ENCODE peak calls at places on chromosome 21, in six cellular contexts. O is transverse colon; A is GM23248; B is CD8-positive, alpha-beta T cell; U is cardiac muscle cell; R is stomach. L is an unnamed sample. For H3K36me3, the result is how much of the 10 kb centered on the place peaks cover.

GRCh38 chr21:40143822-40144525 is 276.7 kb downstream of the PCP4 start:
- DNase-seq in O (peak), A (peak), B (no peak), U (peak), R (peak), L (no peak)

GRCh38 chr21:38811257-38811656 is 5.5 kb downstream of the ETS2 start:
- DNase-seq in O (no peak), A (peak), B (no peak), U (peak), R (no peak), L (peak)

GRCh38 chr21:17784604-17785402 is 34.4 kb downstream of the C21orf91 start:
- DNase-seq in O (peak), A (no peak), B (no peak), U (no peak), R (no peak), L (no peak)

GRCh38 chr21:33396966-33397365 is 6.2 kb upstream of the IFNGR2 start:
- DNase-seq in O (no peak), A (peak), B (no peak), U (peak), R (no peak), L (peak)

GRCh38 chr21:17554619-17555472 is 42.0 kb downstream of the CXADR start:
- DNase-seq in O (no peak), A (peak), B (no peak), U (no peak), R (no peak), L (no peak)

GRCh38 chr21:41142051-41142795 is 25.7 kb upstream of the BACE2 start:
- DNase-seq in O (no peak), A (peak), B (no peak), U (peak), R (no peak), L (no peak)

GRCh38 chr21:38333290-38334272 is 76.8 kb downstream of the KCNJ15 start:
- DNase-seq in O (no peak), A (no peak), B (peak), U (peak), R (no peak), L (no peak)

GRCh38 chr21:41217656-41218380 is 49.9 kb downstream of the BACE2 start:
- DNase-seq in O (peak), A (peak), B (no peak), U (peak), R (no peak), L (no peak)

GRCh38 chr21:38351961-38352521 is 95.2 kb downstream of the KCNJ15 start:
- DNase-seq in O (no peak), A (peak), B (no peak), U (peak), R (no peak), L (peak)

GRCh38 chr21:38821248-38821647 is 15.5 kb downstream of the ETS2 start:
- DNase-seq in O (peak), A (no peak), B (no peak), U (no peak), R (no peak), L (no peak)

GRCh38 chr21:44614161-44614631 is 2.3 kb downstream of the KRTAP10-8 start:
- DNase-seq in O (no peak), A (no peak), B (no peak), U (no peak), R (no peak), L (no peak)

GRCh38 chr21:15221799-15222386 is 157.1 kb upstream of the NRIP1 start:
- DNase-seq in O (peak), A (peak), B (no peak), U (peak), R (no peak), L (no peak)

GRCh38 chr21:19607983-19608668 is 1204.5 kb upstream of the TMPRSS15 start:
- DNase-seq in O (no peak), A (no peak), B (no peak), U (no peak), R (no peak), L (no peak)

GRCh38 chr21:31294691-31295090 is 49.4 kb downstream of the TIAM1 start:
- DNase-seq in O (no peak), A (no peak), B (no peak), U (no peak), R (no peak), L (no peak)

GRCh38 chr21:36672737-36673136 is 26.2 kb upstream of the SIM2 start:
- DNase-seq in O (no peak), A (no peak), B (no peak), U (no peak), R (no peak), L (no peak)

GRCh38 chr21:26351661-26352060 is 181.1 kb upstream of the APP start:
- DNase-seq in O (no peak), A (peak), B (no peak), U (no peak), R (no peak), L (no peak)

GRCh38 chr21:36186506-36187399 is 30.1 kb downstream of the DOP1B start:
- DNase-seq in O (no peak), A (no peak), B (no peak), U (no peak), R (no peak), L (no peak)

GRCh38 chr21:27741736-27742135 is 774.8 kb upstream of the ADAMTS5 start:
- DNase-seq in O (no peak), A (peak), B (no peak), U (peak), R (no peak), L (no peak)

GRCh38 chr21:45280969-45281368 is 6.7 kb downstream of the POFUT2 start:
- DNase-seq in O (no peak), A (no peak), B (no peak), U (no peak), R (no peak), L (no peak)

GRCh38 chr21:45130324-45130774 is 56.0 kb downstream of the ADARB1 start:
- DNase-seq in O (no peak), A (peak), B (no peak), U (peak), R (no peak), L (peak)

GRCh38 chr21:36615274-36615964 is 83.5 kb upstream of the SIM2 start:
- DNase-seq in O (no peak), A (no peak), B (no peak), U (no peak), R (no peak), L (no peak)

GRCh38 chr21:33811147-33812024 is 104.2 kb downstream of the ATP5PO start:
- DNase-seq in O (no peak), A (peak), B (no peak), U (no peak), R (no peak), L (no peak)

GRCh38 chr21:21286170-21286798 is 288.1 kb downstream of the NCAM2 start:
- DNase-seq in O (no peak), A (no peak), B (no peak), U (no peak), R (no peak), L (no peak)

GRCh38 chr21:38249256-38249655 is 7.5 kb upstream of the KCNJ15 start:
- DNase-seq in O (no peak), A (no peak), B (no peak), U (no peak), R (no peak), L (no peak)

GRCh38 chr21:21963911-21964310 is 965.7 kb downstream of the NCAM2 start:
- DNase-seq in O (no peak), A (no peak), B (no peak), U (no peak), R (no peak), L (no peak)

GRCh38 chr21:45367402-45368351 is 37.3 kb upstream of the COL18A1 start:
- DNase-seq in O (no peak), A (no peak), B (no peak), U (no peak), R (no peak), L (no peak)

GRCh38 chr21:45424854-45425795 is 20.2 kb downstream of the COL18A1 start:
- DNase-seq in O (no peak), A (no peak), B (no peak), U (no peak), R (no peak), L (no peak)

GRCh38 chr21:43877936-43878575 is 13.0 kb downstream of the AGPAT3 start:
- DNase-seq in O (no peak), A (no peak), B (no peak), U (no peak), R (no peak), L (no peak)

GRCh38 chr21:42840411-42841155 is 38.8 kb downstream of the WDR4 start:
- DNase-seq in O (no peak), A (no peak), B (peak), U (no peak), R (no peak), L (no peak)
- H3K36me3 ChIP-seq in O (under half), A (under half), B (under half), U (under half), R (half or more), L (half or more)

GRCh38 chr21:46493828-46494227 is 35.1 kb downstream of the DIP2A start:
- DNase-seq in O (no peak), A (no peak), B (no peak), U (no peak), R (no peak), L (no peak)

GRCh38 chr21:46489800-46490199 is 31.1 kb downstream of the DIP2A start:
- DNase-seq in O (no peak), A (no peak), B (no peak), U (no peak), R (no peak), L (no peak)

GRCh38 chr21:46489162-46489663 is 30.5 kb downstream of the DIP2A start:
- DNase-seq in O (no peak), A (no peak), B (no peak), U (no peak), R (no peak), L (no peak)

GRCh38 chr21:46491553-46491952 is 32.9 kb downstream of the DIP2A start:
- DNase-seq in O (no peak), A (no peak), B (no peak), U (no peak), R (no peak), L (no peak)

GRCh38 chr21:46492851-46493250 is 34.2 kb downstream of the DIP2A start:
- DNase-seq in O (no peak), A (no peak), B (no peak), U (no peak), R (no peak), L (no peak)
- H3K36me3 ChIP-seq in O (under half), A (under half), B (under half), U (under half), R (half or more), L (half or more)

GRCh38 chr21:46554431-46555224 is 50.3 kb downstream of the S100B start:
- DNase-seq in O (no peak), A (no peak), B (peak), U (no peak), R (peak), L (no peak)
- H3K36me3 ChIP-seq in O (under half), A (under half), B (under half), U (half or more), R (half or more), L (half or more)

GRCh38 chr21:32320059-32320458 is 21.4 kb downstream of the MRAP start:
- DNase-seq in O (no peak), A (no peak), B (no peak), U (no peak), R (no peak), L (no peak)

GRCh38 chr21:32319012-32319411 is 20.4 kb downstream of the MRAP start:
- DNase-seq in O (no peak), A (no peak), B (no peak), U (no peak), R (no peak), L (no peak)

GRCh38 chr21:32321480-32321879 is 22.8 kb downstream of the MRAP start:
- DNase-seq in O (no peak), A (no peak), B (no peak), U (no peak), R (no peak), L (no peak)

GRCh38 chr21:32322103-32322502 is 23.4 kb downstream of the MRAP start:
- DNase-seq in O (no peak), A (no peak), B (no peak), U (no peak), R (no peak), L (no peak)

DNA sequence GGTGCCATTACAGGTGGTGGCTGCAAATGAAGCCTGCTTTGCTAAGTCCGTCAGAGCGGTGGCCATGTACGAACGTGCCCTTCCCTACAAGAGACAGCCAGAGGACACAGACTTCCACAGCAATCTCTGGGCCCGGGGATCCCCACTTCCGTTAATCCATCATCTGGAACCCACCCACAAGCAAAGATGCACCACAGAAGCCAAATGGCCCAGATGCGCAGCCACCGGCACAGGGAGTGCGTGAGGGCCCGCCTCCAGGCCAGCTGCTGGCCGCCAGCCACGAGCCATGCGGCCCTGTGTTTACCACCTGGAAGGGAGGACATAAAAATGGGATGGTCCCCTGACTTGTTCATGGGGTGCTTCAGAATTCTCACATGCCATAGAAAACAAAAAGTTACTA is 22.1 kb downstream of the MRAP start:
- DNase-seq in O (no peak), A (no peak), B (no peak), U (no peak), R (no peak), L (no peak)
- H3K36me3 ChIP-seq in O (half or more), A (half or more), B (half or more), U (half or more), R (half or more), L (half or more)

GRCh38 chr21:34864370-34865209 is 184.5 kb downstream of the RUNX1 start:
- DNase-seq in O (no peak), A (no peak), B (peak), U (no peak), R (no peak), L (no peak)

GRCh38 chr21:34858559-34858958 is 189.8 kb downstream of the CLIC6 start:
- DNase-seq in O (no peak), A (peak), B (peak), U (no peak), R (no peak), L (peak)

GRCh38 chr21:34859976-34860653 is 189.0 kb downstream of the RUNX1 start:
- DNase-seq in O (no peak), A (peak), B (no peak), U (no peak), R (no peak), L (no peak)

GRCh38 chr21:34862951-34863350 is 186.2 kb downstream of the RUNX1 start:
- DNase-seq in O (no peak), A (no peak), B (no peak), U (no peak), R (no peak), L (peak)

GRCh38 chr21:34861302-34861701 is 187.8 kb downstream of the RUNX1 start:
- DNase-seq in O (no peak), A (no peak), B (no peak), U (no peak), R (no peak), L (peak)
- H3K36me3 ChIP-seq in O (under half), A (half or more), B (under half), U (under half), R (under half), L (half or more)

GRCh38 chr21:42276076-42276475 is 39.1 kb downstream of the TFF3 start:
- DNase-seq in O (no peak), A (no peak), B (no peak), U (no peak), R (no peak), L (no peak)

GRCh38 chr21:42271065-42271464 is 44.1 kb downstream of the TFF3 start:
- DNase-seq in O (no peak), A (no peak), B (no peak), U (no peak), R (no peak), L (no peak)

GRCh38 chr21:42276526-42277154 is 38.6 kb downstream of the TFF3 start:
- DNase-seq in O (no peak), A (no peak), B (no peak), U (no peak), R (no peak), L (no peak)

GRCh38 chr21:42272109-42272962 is 42.9 kb downstream of the TFF3 start:
- DNase-seq in O (no peak), A (no peak), B (no peak), U (no peak), R (no peak), L (no peak)

GRCh38 chr21:42272984-42273600 is 42.1 kb downstream of the TFF3 start:
- DNase-seq in O (no peak), A (no peak), B (no peak), U (no peak), R (no peak), L (no peak)
- H3K36me3 ChIP-seq in O (under half), A (under half), B (under half), U (under half), R (half or more), L (under half)

GRCh38 chr21:34884346-34884929 is 164.7 kb downstream of the RUNX1 start:
- DNase-seq in O (no peak), A (no peak), B (no peak), U (no peak), R (no peak), L (peak)

GRCh38 chr21:34887729-34888568 is 161.2 kb downstream of the RUNX1 start:
- DNase-seq in O (peak), A (peak), B (peak), U (peak), R (peak), L (peak)

GRCh38 chr21:34885125-34885524 is 164.0 kb downstream of the RUNX1 start:
- DNase-seq in O (no peak), A (peak), B (no peak), U (no peak), R (no peak), L (no peak)

GRCh38 chr21:34886554-34887385 is 162.3 kb downstream of the RUNX1 start:
- DNase-seq in O (peak), A (peak), B (peak), U (peak), R (no peak), L (no peak)

DNA sequence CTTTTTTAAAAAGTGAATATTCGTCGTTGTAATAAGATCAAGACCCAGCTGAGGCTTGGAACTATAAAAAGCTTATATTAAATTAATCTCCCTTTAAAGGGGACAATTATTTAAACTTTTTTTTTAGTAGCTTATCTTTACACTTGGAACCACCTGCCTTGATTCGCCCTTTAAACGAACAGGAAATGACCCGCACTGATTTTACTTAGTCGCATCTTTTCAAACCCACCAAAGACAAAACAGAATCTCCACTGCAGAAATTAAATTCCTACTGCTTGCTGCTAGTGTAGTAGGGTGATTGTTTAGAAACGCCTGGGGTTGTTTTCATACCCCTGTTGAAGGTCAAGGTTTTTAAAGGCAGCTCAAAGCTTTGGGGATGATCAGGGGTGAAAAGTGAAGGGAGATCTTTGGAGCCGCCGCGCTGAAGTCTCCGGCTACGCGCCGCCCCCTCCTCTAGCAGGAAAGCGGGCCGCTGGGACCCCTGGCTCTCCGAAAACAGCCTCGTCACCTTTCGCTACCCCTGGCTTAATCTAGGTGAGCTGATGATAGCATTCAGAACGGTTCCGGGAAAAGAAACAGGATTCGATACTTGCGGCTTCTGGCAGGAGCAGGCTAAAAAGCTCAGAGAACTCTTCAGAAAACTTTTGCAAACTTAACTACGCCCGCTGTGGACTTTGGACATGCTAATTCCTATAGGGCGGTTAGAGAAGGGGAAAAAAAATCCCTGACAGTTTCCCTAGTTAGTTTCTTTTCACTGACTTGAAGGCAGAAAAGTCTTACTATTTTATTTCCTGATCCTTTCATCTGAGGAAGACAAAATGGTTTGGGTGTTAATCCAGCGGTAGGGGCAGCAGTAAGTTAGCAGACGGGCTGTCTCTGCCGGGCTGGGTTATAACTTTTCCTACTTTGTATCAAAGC is 163.2 kb downstream of the RUNX1 start:
- DNase-seq in O (peak), A (peak), B (no peak), U (peak), R (no peak), L (no peak)
- H3K36me3 ChIP-seq in O (under half), A (under half), B (under half), U (under half), R (under half), L (half or more)

L was measured in SJSA1.